ENCODE peak calls at places on chromosome 12, in ten cellular contexts. R is effector CD4-positive, alpha-beta T cell; S is anterior cingulate cortex; L is naive thymus-derived CD4-positive, alpha-beta T cell; O is LoVo; I is thoracic aorta; H is NCI-H1436 treated with DMSO at 0.1 percent for 48 hours; D is fibroblast of mammary gland; F is T-helper 2 cell; G is astrocyte of the spinal cord. U is an unnamed sample.
A peak's percentile ranks its signal among the peaks of the same experiment; 100 is the strongest.

GRCh38 chr12:63400746-63401145 is 249.7 kb upstream of the AVPR1A start:
- DNase-seq in R (no peak), S (no peak), L (no peak), O (peak; percentile 63), I (no peak), H (no peak), D (no peak), F (no peak), G (peak; percentile 76), U (no peak)

GRCh38 chr12:108778053-108778452 is 46.7 kb upstream of the CORO1C start:
- DNase-seq in R (no peak), S (no peak), L (no peak), O (no peak), I (no peak), H (no peak), D (no peak), F (no peak), G (no peak), U (no peak)

GRCh38 chr12:91023326-91024004 is 18.7 kb upstream of the EPYC start:
- DNase-seq in R (no peak), S (no peak), L (no peak), O (no peak), I (no peak), H (no peak), D (peak; percentile 80), F (no peak), G (peak; percentile 88), U (no peak)

GRCh38 chr12:63882844-63883243 is 38.3 kb downstream of the SRGAP1 start:
- DNase-seq in R (no peak), S (no peak), L (no peak), O (no peak), I (no peak), H (peak; percentile 45), D (peak; percentile 26), F (no peak), G (no peak), U (no peak)

GRCh38 chr12:75894965-75895754 is 136.4 kb downstream of the PHLDA1 start:
- DNase-seq in R (no peak), S (no peak), L (no peak), O (no peak), I (no peak), H (no peak), D (no peak), F (no peak), G (no peak), U (no peak)

GRCh38 chr12:42552822-42553221 is 36.7 kb downstream of the PRICKLE1 start:
- DNase-seq in R (no peak), S (no peak), L (no peak), O (no peak), I (no peak), H (no peak), D (no peak), F (no peak), G (no peak), U (no peak)

GRCh38 chr12:92753976-92754885 is 51.4 kb downstream of the PLEKHG7 start:
- DNase-seq in R (no peak), S (no peak), L (no peak), O (no peak), I (no peak), H (no peak), D (peak; percentile 41), F (no peak), G (no peak), U (no peak)

GRCh38 chr12:10715491-10715890 is 7.6 kb downstream of the YBX3 start:
- DNase-seq in R (no peak), S (no peak), L (peak; percentile 46), O (no peak), I (no peak), H (no peak), D (no peak), F (peak; percentile 49), G (no peak), U (no peak)

GRCh38 chr12:99567072-99567471 is 80.5 kb upstream of the GARIN6 start:
- DNase-seq in R (no peak), S (no peak), L (no peak), O (no peak), I (no peak), H (no peak), D (no peak), F (no peak), G (no peak), U (no peak)

GRCh38 chr12:70543444-70543843 is 93.8 kb downstream of the PTPRB start:
- DNase-seq in R (no peak), S (no peak), L (no peak), O (no peak), I (no peak), H (no peak), D (peak; percentile 97), F (no peak), G (peak; percentile 89), U (no peak)

GRCh38 chr12:72982351-72982750 is 710.2 kb downstream of the TRHDE start:
- DNase-seq in R (no peak), S (no peak), L (no peak), O (no peak), I (no peak), H (no peak), D (no peak), F (no peak), G (no peak), U (no peak)

GRCh38 chr12:120849765-120850164 is 54.4 kb downstream of the SPPL3 start:
- DNase-seq in R (no peak), S (no peak), L (no peak), O (no peak), I (no peak), H (no peak), D (peak; percentile 51), F (no peak), G (peak; percentile 53), U (no peak)

GRCh38 chr12:52455818-52456217 is 3.9 kb upstream of the KRT6B start:
- DNase-seq in R (no peak), S (no peak), L (no peak), O (no peak), I (no peak), H (no peak), D (peak; percentile 28), F (no peak), G (no peak), U (no peak)

GRCh38 chr12:78018146-78018910 is 187.6 kb downstream of the NAV3 start:
- DNase-seq in R (no peak), S (no peak), L (no peak), O (no peak), I (no peak), H (no peak), D (no peak), F (no peak), G (peak; percentile 44), U (no peak)

GRCh38 chr12:86429824-86430223 is 173.6 kb upstream of the MGAT4C start:
- DNase-seq in R (no peak), S (no peak), L (no peak), O (no peak), I (no peak), H (no peak), D (no peak), F (no peak), G (no peak), U (no peak)